ENCODE peak calls at places on chromosomes 7 and 10, in four cellular contexts. O is breast epithelium, Z is SW480, R is Calu3. D is an unnamed sample.

GRCh38 chr7:128831994-128832879 is 2.0 kb downstream of the FLNC start:
- DNase-seq in O (no peak), Z (no peak), R (no peak), D (no peak)

GRCh38 chr7:70829221-70830059 is 302.5 kb upstream of the GALNT17 start:
- DNase-seq in O (peak), Z (peak), R (peak), D (peak)

GRCh38 chr10:78292250-78292986 is 258.8 kb downstream of the RPS24 start:
- DNase-seq in O (no peak), Z (no peak), R (no peak), D (no peak)

GRCh38 chr7:115135111-115135510 is 213.2 kb downstream of the MDFIC start:
- DNase-seq in O (no peak), Z (no peak), R (no peak), D (no peak)

GRCh38 chr7:149003018-149003417 is 25.3 kb downstream of the PDIA4 start:
- DNase-seq in O (no peak), Z (no peak), R (no peak), D (no peak)

GRCh38 chr7:134874407-134874806 is 95.0 kb downstream of the CALD1 start:
- DNase-seq in O (no peak), Z (no peak), R (no peak), D (no peak)

GRCh38 chr7:77222819-77223218 is 23.2 kb upstream of the FGL2 start:
- DNase-seq in O (no peak), Z (peak), R (no peak), D (no peak)

GRCh38 chr10:95909591-95909990 is 1.8 kb downstream of the CC2D2B start:
- DNase-seq in O (no peak), Z (no peak), R (no peak), D (no peak)

GRCh38 chr7:34013421-34013820 is 108.1 kb downstream of the BMPER start:
- DNase-seq in O (no peak), Z (no peak), R (no peak), D (no peak)

GRCh38 chr10:28532509-28533314 is at the start of gene WAC:
- DNase-seq in O (peak), Z (peak), R (peak), D (peak)

GRCh38 chr7:12436896-12437535 is 33.4 kb upstream of the VWDE start:
- DNase-seq in O (no peak), Z (no peak), R (peak), D (no peak)

GRCh38 chr7:144854839-144855424 is 19.1 kb upstream of the TPK1 start:
- DNase-seq in O (no peak), Z (peak), R (no peak), D (no peak)

GRCh38 chr10:93752761-93753160 is 5.0 kb upstream of the LGI1 start:
- DNase-seq in O (no peak), Z (peak), R (no peak), D (no peak)

GRCh38 chr10:93680414-93681047 is 21.9 kb downstream of the FRA10AC1 start:
- DNase-seq in O (no peak), Z (peak), R (no peak), D (no peak)

GRCh38 chr10:3935933-3936359 is 150.9 kb upstream of the KLF6 start:
- DNase-seq in O (no peak), Z (no peak), R (no peak), D (no peak)

GRCh38 chr7:947391-948210 is 6.9 kb downstream of the ADAP1 start:
- DNase-seq in O (no peak), Z (peak), R (peak), D (no peak)

GRCh38 chr10:123150986-123151738 is 3.0 kb upstream of the BUB3 start:
- DNase-seq in O (no peak), Z (no peak), R (peak), D (no peak)

GRCh38 chr7:602341-603141 is 82.9 kb upstream of the PDGFA start:
- DNase-seq in O (no peak), Z (peak), R (no peak), D (no peak)

GRCh38 chr7:14999331-14999730 is 96.8 kb upstream of the DGKB start:
- DNase-seq in O (no peak), Z (no peak), R (no peak), D (no peak)

GRCh38 chr7:5523052-5523711 is 99.5 kb upstream of the TNRC18 start:
- DNase-seq in O (no peak), Z (peak), R (peak), D (no peak)

GRCh38 chr7:144725070-144725469 is 110.8 kb downstream of the TPK1 start:
- DNase-seq in O (no peak), Z (no peak), R (no peak), D (no peak)

GRCh38 chr7:16975712-16976111 is 93.9 kb upstream of the AGR3 start:
- DNase-seq in O (no peak), Z (no peak), R (no peak), D (no peak)

GRCh38 chr10:21099291-21099800 is 202.2 kb upstream of the NEBL start:
- DNase-seq in O (no peak), Z (no peak), R (no peak), D (no peak)

GRCh38 chr10:2978111-2978510 is 89.2 kb upstream of the PFKP start:
- DNase-seq in O (no peak), Z (peak), R (no peak), D (no peak)

GRCh38 chr7:110442386-110442837 is 648.5 kb upstream of the LRRN3 start:
- DNase-seq in O (no peak), Z (peak), R (peak), D (peak)

GRCh38 chr10:73730153-73730906 is 13.8 kb upstream of the SEC24C start:
- DNase-seq in O (peak), Z (peak), R (peak), D (peak)

GRCh38 chr10:123044391-123044790 is 35.6 kb downstream of the ACADSB start:
- DNase-seq in O (no peak), Z (peak), R (no peak), D (no peak)

GRCh38 chr7:69622960-69623359 is 24.7 kb downstream of the AUTS2 start:
- DNase-seq in O (no peak), Z (no peak), R (no peak), D (no peak)

GRCh38 chr7:100687740-100688592 is 6.1 kb downstream of the GIGYF1 start:
- DNase-seq in O (no peak), Z (no peak), R (no peak), D (no peak)

D was measured in mucosa of gallbladder.